ENCODE peak calls at places on chromosome 3, in four cellular contexts. G is EH, H is fibroblast of gingiva, B is HuH-7. C is an unnamed sample.

GRCh38 chr3:101643861-101644613 is 32.9 kb downstream of the ZBTB11 start:
- DNase-seq in G (peak), H (no peak), B (no peak), C (no peak)

GRCh38 chr3:178849220-178849910 is 222.2 kb downstream of the ZMAT3 start:
- DNase-seq in G (peak), B (no peak), H (no peak), C (no peak)

GRCh38 chr3:87553058-87553457 is 276.7 kb upstream of the POU1F1 start:
- DNase-seq in G (no peak), B (no peak), H (no peak), C (no peak)

GRCh38 chr3:145266368-145266767 is 894.6 kb downstream of the PLOD2 start:
- DNase-seq in B (no peak), G (no peak), H (no peak), C (no peak)

GRCh38 chr3:180871901-180872300 is 40.6 kb upstream of the FXR1 start:
- DNase-seq in H (peak), G (peak), B (no peak), C (no peak)

GRCh38 chr3:70606018-70606417 is 293.6 kb upstream of the MDFIC2 start:
- DNase-seq in H (no peak), G (peak), B (no peak), C (no peak)

GRCh38 chr3:142127941-142128658 is 21.2 kb downstream of the TFDP2 start:
- DNase-seq in H (no peak), B (no peak), G (no peak), C (no peak)

GRCh38 chr3:124972457-124972856 is 37.9 kb upstream of the MUC13 start:
- DNase-seq in B (peak), G (no peak), H (no peak), C (no peak)

GRCh38 chr3:9345041-9345440 is 17.8 kb upstream of the THUMPD3 start:
- DNase-seq in B (no peak), G (no peak), H (no peak), C (no peak)

GRCh38 chr3:30299674-30300423 is 306.6 kb upstream of the TGFBR2 start:
- DNase-seq in G (no peak), B (no peak), H (peak), C (no peak)

GRCh38 chr3:29186131-29186599 is 94.7 kb upstream of the RBMS3 start:
- DNase-seq in G (peak), B (no peak), H (peak), C (no peak)

C was measured in central memory CD8-positive, alpha-beta T cell.